ENCODE peak calls at places on chromosomes 2 and 18, in seven cellular contexts. O, U, C, B, J, P and Y are unnamed samples. For H3K4me1 and H3K9me2, the result is how much of the 10 kb centered on the place peaks cover.

GRCh38 chr2:10330700-10331032 is 28.0 kb downstream of the HPCAL1 start:
- DNase-seq in O (no peak), U (no peak), C (no peak), B (no peak), J (no peak), P (no peak), Y (no peak)

GRCh38 chr2:34105015-34105767 is 506.1 kb upstream of the FAM98A start:
- DNase-seq in O (no peak), U (no peak), C (peak), B (no peak), J (no peak), P (peak), Y (no peak)

GRCh38 chr2:47190188-47190818 is 35.2 kb upstream of the STPG4 start:
- DNase-seq in O (no peak), U (no peak), C (peak), B (no peak), J (no peak), P (peak), Y (no peak)

GRCh38 chr2:217398860-217399259 is 539.0 kb upstream of the TNP1 start:
- DNase-seq in O (no peak), U (no peak), C (no peak), B (no peak), J (no peak), P (no peak), Y (no peak)

GRCh38 chr2:14910659-14911058 is 278.1 kb downstream of the LRATD1 start:
- DNase-seq in O (no peak), U (no peak), C (no peak), B (no peak), J (no peak), P (no peak), Y (no peak)

GRCh38 chr2:24365051-24365450 is 4.7 kb upstream of the ITSN2 start:
- DNase-seq in O (no peak), U (no peak), C (peak), B (no peak), J (peak), P (peak), Y (no peak)

GRCh38 chr2:238101891-238102841 is 2.0 kb downstream of the ESPNL start:
- DNase-seq in O (no peak), U (no peak), C (no peak), B (no peak), J (no peak), P (no peak), Y (peak)

GRCh38 chr2:215921884-215922283 is 91.5 kb downstream of the MREG start:
- DNase-seq in O (peak), U (no peak), C (peak), B (no peak), J (peak), P (peak), Y (peak)

GRCh38 chr2:203191958-203192357 is 46.9 kb upstream of the CYP20A1 start:
- DNase-seq in O (no peak), U (no peak), C (no peak), B (no peak), J (no peak), P (no peak), Y (no peak)

GRCh38 chr2:60742419-60742818 is 13.6 kb upstream of the PAPOLG start:
- DNase-seq in O (no peak), U (peak), C (no peak), B (no peak), J (no peak), P (no peak), Y (no peak)

GRCh38 chr2:238278626-238279323 is 9.6 kb downstream of the PER2 start:
- DNase-seq in O (no peak), U (no peak), C (no peak), B (no peak), J (no peak), P (no peak), Y (no peak)

GRCh38 chr18:27202771-27203170 is 17.7 kb upstream of the CHST9 start:
- DNase-seq in O (no peak), U (no peak), C (no peak), B (no peak), J (no peak), P (no peak), Y (no peak)

GRCh38 chr2:11778923-11779757 is 32.7 kb downstream of the LPIN1 start:
- DNase-seq in O (peak), U (peak), C (peak), B (peak), J (peak), P (peak), Y (peak)

GRCh38 chr2:11701831-11702301 is 31.9 kb upstream of the NTSR2 start:
- DNase-seq in O (no peak), U (no peak), C (no peak), B (no peak), J (no peak), P (no peak), Y (peak)

GRCh38 chr2:240392948-240393830 is 42.3 kb upstream of the GPC1 start:
- DNase-seq in O (no peak), U (no peak), C (no peak), B (no peak), J (no peak), P (no peak), Y (no peak)

GRCh38 chr2:47724221-47724981 is 58.5 kb upstream of the MSH6 start:
- DNase-seq in O (no peak), U (no peak), C (peak), B (no peak), J (no peak), P (peak), Y (no peak)

GRCh38 chr2:46967990-46968647 is 52.5 kb upstream of the MCFD2 start:
- DNase-seq in O (peak), U (no peak), C (peak), B (no peak), J (peak), P (peak), Y (peak)

GRCh38 chr2:28544405-28544914 is 48.6 kb downstream of the PLB1 start:
- DNase-seq in O (no peak), U (no peak), C (no peak), B (no peak), J (peak), P (no peak), Y (peak)

GRCh38 chr2:204973546-204974071 is 428.3 kb downstream of the PARD3B start:
- DNase-seq in O (no peak), U (no peak), C (no peak), B (no peak), J (no peak), P (no peak), Y (no peak)

GRCh38 chr2:146806295-146807005 is 1038.4 kb upstream of the ACVR2A start:
- DNase-seq in O (no peak), U (no peak), C (peak), B (no peak), J (no peak), P (peak), Y (no peak)

GRCh38 chr2:198188982-198189381 is 384.6 kb downstream of the PLCL1 start:
- DNase-seq in O (no peak), U (peak), C (no peak), B (no peak), J (no peak), P (no peak), Y (no peak)

GRCh38 chr2:133843091-133843490 is 274.8 kb upstream of the NCKAP5 start:
- DNase-seq in O (no peak), U (no peak), C (peak), B (no peak), J (no peak), P (no peak), Y (no peak)

GRCh38 chr2:206693399-206694137 is 24.6 kb downstream of the DYTN start:
- DNase-seq in O (peak), U (peak), C (peak), B (peak), J (peak), P (peak), Y (peak)

GRCh38 chr18:35528749-35529274 is 31.1 kb upstream of the INO80C start:
- DNase-seq in O (no peak), U (no peak), C (no peak), B (no peak), J (no peak), P (no peak), Y (no peak)

GRCh38 chr2:127220102-127220806 is at the start of gene CYP27C1:
- DNase-seq in O (no peak), U (peak), C (peak), B (no peak), J (peak), P (no peak), Y (peak)

GRCh38 chr2:132593171-132593570 is 76.8 kb downstream of the LYPD1 start:
- DNase-seq in O (no peak), U (no peak), C (no peak), B (no peak), J (no peak), P (no peak), Y (peak)

GRCh38 chr2:2181505-2181904 is 149.6 kb downstream of the MYT1L start:
- DNase-seq in O (no peak), U (no peak), C (no peak), B (no peak), J (no peak), P (no peak), Y (no peak)

GRCh38 chr18:49459404-49460171 is 857 bp downstream of the DYM start:
- DNase-seq in O (no peak), U (peak), C (peak), B (peak), J (no peak), P (peak), Y (no peak)

GRCh38 chr2:85468704-85469349 is 50.3 kb downstream of the SH2D6 start:
- DNase-seq in O (peak), U (peak), C (peak), B (no peak), J (peak), P (peak), Y (peak)

GRCh38 chr2:88621432-88621831 is 5.8 kb downstream of the EIF2AK3 start:
- DNase-seq in O (no peak), U (no peak), C (no peak), B (no peak), J (no peak), P (no peak), Y (no peak)

GRCh38 chr2:88624477-88624876 is 2.8 kb downstream of the EIF2AK3 start:
- DNase-seq in O (no peak), U (no peak), C (no peak), B (no peak), J (no peak), P (no peak), Y (no peak)

GRCh38 chr2:88620015-88620414 is 7.2 kb downstream of the EIF2AK3 start:
- DNase-seq in O (no peak), U (no peak), C (no peak), B (no peak), J (no peak), P (no peak), Y (no peak)

GRCh38 chr2:88626171-88627054 is 851 bp downstream of the EIF2AK3 start:
- DNase-seq in O (no peak), U (peak), C (peak), B (peak), J (peak), P (peak), Y (peak)

DNA sequence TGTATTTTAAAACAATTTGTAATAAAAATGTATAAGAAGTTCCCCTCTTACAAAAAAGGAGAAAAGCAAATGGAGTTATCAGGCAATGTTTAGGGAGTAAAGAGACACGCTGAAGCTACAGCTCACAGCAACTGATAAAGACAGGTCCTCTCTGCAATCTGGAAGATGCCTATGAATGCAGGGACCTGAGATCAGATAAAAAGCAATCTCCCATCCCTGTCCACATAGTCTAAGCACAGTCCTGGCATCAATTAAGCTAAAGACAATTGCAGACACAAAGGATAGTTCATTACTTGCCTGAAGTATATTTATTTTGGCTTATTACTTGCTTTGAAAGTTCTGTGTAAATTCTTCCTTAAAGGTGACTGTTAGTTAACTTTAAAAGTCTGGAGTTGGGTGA is 5.0 kb downstream of the EIF2AK3 start:
- DNase-seq in O (no peak), U (no peak), C (no peak), B (no peak), J (no peak), P (no peak), Y (no peak)
- H3K4me1 ChIP-seq in O (under half), U (under half), C (under half), B (under half), J (under half), P (under half), Y (under half)

DNA sequence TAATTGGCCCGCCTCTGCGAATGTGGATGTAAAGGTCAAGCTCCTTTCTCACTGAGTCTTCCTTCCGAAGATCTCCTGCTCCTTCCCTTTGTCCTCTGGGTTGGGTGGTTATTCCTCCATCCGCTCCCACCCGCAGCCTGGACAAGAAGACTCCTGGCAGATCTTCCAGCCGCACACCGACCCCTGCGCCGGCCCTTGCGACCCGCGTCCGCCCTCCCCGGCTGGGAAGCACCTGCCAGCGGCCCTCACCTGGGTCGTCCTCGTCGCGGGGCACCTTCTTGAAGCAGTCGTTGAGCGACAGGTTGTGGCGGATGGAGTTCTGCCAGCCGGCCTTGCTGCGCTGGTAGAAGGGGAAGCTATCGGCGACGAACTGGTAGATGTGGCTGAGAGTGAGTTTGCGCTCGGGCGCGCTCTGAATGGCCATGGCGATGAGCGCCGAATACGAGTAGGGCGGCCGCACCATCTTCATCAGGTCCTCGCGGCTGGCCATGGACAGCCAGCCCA is 794 bp downstream of the FOXI3 start:
- DNase-seq in O (no peak), U (peak), C (peak), B (peak), J (no peak), P (no peak), Y (no peak)
- TF ChIP-seq EZH2 in O (no peak), U (peak), C (no peak), B (no peak), J (no peak), P (no peak), Y (peak)

GRCh38 chr2:213416832-213417231 is 132.6 kb downstream of the SPAG16 start:
- DNase-seq in O (no peak), U (no peak), C (no peak), B (no peak), J (no peak), P (no peak), Y (no peak)

GRCh38 chr2:213425618-213426017 is 141.4 kb downstream of the SPAG16 start:
- DNase-seq in O (no peak), U (no peak), C (no peak), B (no peak), J (no peak), P (no peak), Y (no peak)

GRCh38 chr2:213420829-213421385 is 136.6 kb downstream of the SPAG16 start:
- DNase-seq in O (no peak), U (no peak), C (no peak), B (no peak), J (no peak), P (no peak), Y (no peak)

GRCh38 chr2:213419980-213420379 is 135.7 kb downstream of the SPAG16 start:
- DNase-seq in O (no peak), U (no peak), C (no peak), B (no peak), J (no peak), P (no peak), Y (no peak)

GRCh38 chr2:213422211-213422610 is 137.9 kb downstream of the SPAG16 start:
- DNase-seq in O (no peak), U (no peak), C (no peak), B (no peak), J (no peak), P (no peak), Y (no peak)
- H3K9me2 ChIP-seq in O (under half), U (under half), C (under half), B (under half), J (under half), P (under half), Y (under half)

GRCh38 chr2:20145497-20146193 is 79.3 kb downstream of the SDC1 start:
- DNase-seq in O (no peak), U (peak), C (no peak), B (no peak), J (peak), P (no peak), Y (no peak)
- H3K4me1 ChIP-seq in O (under half), U (under half), C (under half), B (under half), J (half or more), P (under half), Y (under half)